ENCODE peak calls at places on chromosome 12, in six cellular contexts. V is natural killer cell, E is HT-29, Y is HTR-8/SVneo, J is HT1080, Z is COR-L47. P is an unnamed sample.

GRCh38 chr12:13566286-13566685 is 369.8 kb downstream of the EMP1 start:
- DNase-seq in V (no peak), E (no peak), Y (no peak), J (no peak), Z (no peak), P (no peak)

GRCh38 chr12:32102234-32102633 is 4.4 kb upstream of the BICD1 start:
- DNase-seq in V (no peak), E (no peak), Y (no peak), J (no peak), Z (no peak), P (no peak)

GRCh38 chr12:85874064-85874463 is at the start of gene NTS:
- DNase-seq in V (no peak), E (peak), Y (no peak), J (peak), Z (peak), P (peak)

GRCh38 chr12:87924149-87924548 is 105.1 kb downstream of the C12orf50 start:
- DNase-seq in V (no peak), E (no peak), Y (no peak), J (no peak), Z (no peak), P (no peak)

GRCh38 chr12:49331360-49332222 is 5.4 kb downstream of the C1QL4 start:
- DNase-seq in V (no peak), E (peak), Y (peak), J (peak), Z (no peak), P (peak)

GRCh38 chr12:96878704-96879103 is 28.4 kb upstream of the NEDD1 start:
- DNase-seq in V (no peak), E (no peak), Y (peak), J (peak), Z (no peak), P (no peak)

GRCh38 chr12:54276368-54276767 is 3.6 kb downstream of the CBX5 start:
- DNase-seq in V (no peak), E (no peak), Y (no peak), J (no peak), Z (no peak), P (no peak)

GRCh38 chr12:98679611-98680005 is 34.5 kb downstream of the APAF1 start:
- DNase-seq in V (no peak), E (no peak), Y (no peak), J (no peak), Z (no peak), P (no peak)

GRCh38 chr12:100955139-100955538 is 160.6 kb downstream of the ANO4 start:
- DNase-seq in V (no peak), E (no peak), Y (peak), J (peak), Z (no peak), P (peak)

GRCh38 chr12:113204806-113205205 is 16.5 kb upstream of the TPCN1 start:
- DNase-seq in V (no peak), E (no peak), Y (no peak), J (no peak), Z (no peak), P (no peak)

GRCh38 chr12:3119192-3119744 is 42.1 kb downstream of the TSPAN9 start:
- DNase-seq in V (no peak), E (no peak), Y (no peak), J (no peak), Z (no peak), P (no peak)

GRCh38 chr12:23540572-23540971 is 408.9 kb downstream of the SOX5 start:
- DNase-seq in V (no peak), E (no peak), Y (no peak), J (no peak), Z (no peak), P (no peak)

GRCh38 chr12:88310666-88311065 is 168.6 kb downstream of the TMTC3 start:
- DNase-seq in V (no peak), E (no peak), Y (no peak), J (no peak), Z (no peak), P (no peak)

GRCh38 chr12:14362347-14362746 is 3.1 kb upstream of the ATF7IP start:
- DNase-seq in V (no peak), E (no peak), Y (no peak), J (no peak), Z (no peak), P (no peak)

GRCh38 chr12:71973687-71974086 is 35.0 kb downstream of the TPH2 start:
- DNase-seq in V (no peak), E (no peak), Y (no peak), J (peak), Z (no peak), P (no peak)

GRCh38 chr12:45121224-45121623 is 70.3 kb upstream of the DBX2 start:
- DNase-seq in V (no peak), E (peak), Y (no peak), J (peak), Z (no peak), P (no peak)

GRCh38 chr12:4214912-4215861 is 58.4 kb upstream of the CCND2 start:
- DNase-seq in V (peak), E (no peak), Y (no peak), J (peak), Z (no peak), P (no peak)

GRCh38 chr12:62700091-62700490 is 233.5 kb downstream of the MON2 start:
- DNase-seq in V (no peak), E (no peak), Y (no peak), J (peak), Z (no peak), P (no peak)

GRCh38 chr12:50314629-50315312 is 31.5 kb upstream of the LIMA1 start:
- DNase-seq in V (no peak), E (peak), Y (peak), J (peak), Z (peak), P (no peak)

GRCh38 chr12:79573820-79574219 is 116.9 kb downstream of the PAWR start:
- DNase-seq in V (no peak), E (no peak), Y (no peak), J (no peak), Z (no peak), P (no peak)

P was measured in foreskin keratinocyte.